ENCODE peak calls at places on chromosomes 13 and 19, in six cellular contexts. C is neural crest cell, U is cardiac fibroblast, Z is SIG-M5, E is adrenal gland, K is AG04449. H is an unnamed sample.

GRCh38 chr13:106118050-106118449 is 417.4 kb downstream of the EFNB2 start:
- DNase-seq in C (no peak), U (peak), Z (no peak), E (no peak), K (no peak), H (no peak)

GRCh38 chr19:29016926-29017760 is 195.8 kb downstream of the UQCRFS1 start:
- DNase-seq in C (no peak), U (no peak), Z (no peak), E (no peak), K (no peak), H (no peak)

GRCh38 chr13:111517641-111518010 is 197.2 kb downstream of the TEX29 start:
- DNase-seq in C (no peak), U (no peak), Z (no peak), E (no peak), K (no peak), H (no peak)

GRCh38 chr13:24184855-24185254 is 24.3 kb downstream of the SPATA13 start:
- DNase-seq in C (no peak), U (no peak), Z (no peak), E (no peak), K (no peak), H (no peak)

GRCh38 chr19:54502518-54503048 is at the start of gene LAIR2:
- DNase-seq in C (no peak), U (no peak), Z (no peak), E (no peak), K (no peak), H (peak)

GRCh38 chr13:110301606-110302131 is 5.3 kb downstream of the COL4A1 start:
- DNase-seq in C (no peak), U (peak), Z (no peak), E (no peak), K (peak), H (no peak)

GRCh38 chr13:103883152-103883551 is 816.9 kb upstream of the SLC10A2 start:
- DNase-seq in C (peak), U (peak), Z (no peak), E (peak), K (peak), H (peak)

GRCh38 chr13:26280822-26281221 is 26.9 kb downstream of the CDK8 start:
- DNase-seq in C (no peak), U (peak), Z (no peak), E (peak), K (no peak), H (peak)

GRCh38 chr19:11046608-11047354 is 42.5 kb upstream of the LDLR start:
- DNase-seq in C (no peak), U (no peak), Z (no peak), E (no peak), K (no peak), H (no peak)

H was measured in thyroid gland.